ENCODE peak calls at places on chromosomes 7 and 10, in seven cellular contexts. D is A549, N is stomach, F is suprapubic skin, K is H1, Z is transverse colon, L is K562. E is an unnamed sample.

GRCh38 chr7:33536398-33536797 is 368.9 kb upstream of the BMPER start:
- DNase-seq in D (no peak), N (no peak), F (no peak), K (no peak), Z (no peak), L (no peak), E (no peak)

GRCh38 chr10:21077681-21078080 is 180.6 kb upstream of the NEBL start:
- DNase-seq in D (no peak), N (no peak), F (no peak), K (no peak), Z (no peak), L (no peak), E (no peak)

GRCh38 chr7:32535303-32535702 is 40.0 kb downstream of the AVL9 start:
- DNase-seq in D (no peak), N (no peak), F (no peak), K (no peak), Z (no peak), L (no peak), E (no peak)

GRCh38 chr7:155986497-155987160 is 174.4 kb upstream of the SHH start:
- DNase-seq in D (no peak), N (no peak), F (peak; percentile 32), K (no peak), Z (no peak), L (no peak), E (no peak)

GRCh38 chr10:71698737-71699136 is 20.8 kb downstream of the C10orf105 start:
- DNase-seq in D (no peak), N (no peak), F (no peak), K (no peak), Z (no peak), L (no peak), E (no peak)

GRCh38 chr10:4596951-4597350 is 229.1 kb upstream of the AKR1E2 start:
- DNase-seq in D (no peak), N (no peak), F (no peak), K (no peak), Z (no peak), L (no peak), E (no peak)

GRCh38 chr7:44966731-44967538 is 11.9 kb downstream of the MYO1G start:
- DNase-seq in D (no peak), N (no peak), F (peak; percentile 38), K (no peak), Z (no peak), L (peak; percentile 52), E (no peak)

GRCh38 chr10:60382946-60383681 is 6.6 kb downstream of the ANK3 start:
- DNase-seq in D (no peak), N (no peak), F (no peak), K (no peak), Z (no peak), L (no peak), E (no peak)

GRCh38 chr10:114697061-114697598 is 39.1 kb upstream of the ABLIM1 start:
- DNase-seq in D (no peak), N (no peak), F (no peak), K (no peak), Z (no peak), L (no peak), E (no peak)

GRCh38 chr7:106039486-106040060 is 72.5 kb downstream of the SYPL1 start:
- DNase-seq in D (no peak), N (no peak), F (no peak), K (no peak), Z (peak; percentile 26), L (no peak), E (peak; percentile 85)

GRCh38 chr7:157056246-157056645 is 45.8 kb upstream of the MNX1 start:
- DNase-seq in D (no peak), N (no peak), F (peak; percentile 24), K (no peak), Z (no peak), L (peak; percentile 71), E (no peak)

GRCh38 chr7:1611708-1612241 is 41.9 kb upstream of the PSMG3 start:
- DNase-seq in D (peak; percentile 32), N (no peak), F (no peak), K (no peak), Z (no peak), L (no peak), E (no peak)

GRCh38 chr7:105963038-105963667 is at the start of gene CDHR3:
- DNase-seq in D (no peak), N (peak; percentile 72), F (no peak), K (no peak), Z (no peak), L (no peak), E (no peak)

GRCh38 chr10:129719889-129720590 is 244.0 kb downstream of the EBF3 start:
- DNase-seq in D (no peak), N (no peak), F (no peak), K (no peak), Z (no peak), L (no peak), E (no peak)

GRCh38 chr10:1044964-1045363 is 4.0 kb downstream of the IDI1 start:
- DNase-seq in D (no peak), N (no peak), F (no peak), K (no peak), Z (no peak), L (no peak), E (no peak)

GRCh38 chr7:96855691-96856090 is 146.0 kb upstream of the SEM1 start:
- DNase-seq in D (no peak), N (no peak), F (no peak), K (no peak), Z (no peak), L (no peak), E (no peak)

GRCh38 chr10:31083765-31084184 is 52.1 kb upstream of the ZNF438 start:
- DNase-seq in D (peak; percentile 51), N (peak; percentile 32), F (no peak), K (peak; percentile 31), Z (peak; percentile 32), L (peak; percentile 31), E (no peak)

GRCh38 chr10:51083280-51083986 is 9.1 kb downstream of the PRKG1 start:
- DNase-seq in D (no peak), N (no peak), F (no peak), K (no peak), Z (no peak), L (no peak), E (no peak)

GRCh38 chr10:129511758-129512157 is 44.7 kb downstream of the MGMT start:
- DNase-seq in D (no peak), N (no peak), F (no peak), K (no peak), Z (no peak), L (no peak), E (no peak)

GRCh38 chr10:482036-482435 is 207.4 kb downstream of the DIP2C start:
- DNase-seq in D (no peak), N (no peak), F (no peak), K (no peak), Z (no peak), L (no peak), E (no peak)

GRCh38 chr10:70379581-70380176 is 2.7 kb downstream of the LRRC20 start:
- DNase-seq in D (no peak), N (no peak), F (no peak), K (no peak), Z (no peak), L (peak; percentile 83), E (no peak)

GRCh38 chr10:62638062-62638477 is 166.4 kb upstream of the ADO start:
- DNase-seq in D (no peak), N (no peak), F (no peak), K (no peak), Z (no peak), L (no peak), E (peak; percentile 26)

GRCh38 chr7:5337047-5337446 is 54.3 kb downstream of the SLC29A4 start:
- DNase-seq in D (no peak), N (no peak), F (no peak), K (no peak), Z (no peak), L (no peak), E (no peak)

GRCh38 chr10:65358565-65358964 is 1567.3 kb upstream of the LRRTM3 start:
- DNase-seq in D (no peak), N (no peak), F (no peak), K (no peak), Z (no peak), L (no peak), E (peak; percentile 31)

GRCh38 chr7:110830778-110831177 is 260.1 kb upstream of the LRRN3 start:
- DNase-seq in D (no peak), N (no peak), F (no peak), K (no peak), Z (no peak), L (no peak), E (no peak)

GRCh38 chr7:155597753-155598140 is 46.7 kb upstream of the RBM33 start:
- DNase-seq in D (no peak), N (peak; percentile 29), F (no peak), K (no peak), Z (no peak), L (no peak), E (no peak)

GRCh38 chr7:93115796-93116195 is 2.0 kb downstream of the SAMD9 start:
- DNase-seq in D (peak; percentile 21), N (no peak), F (no peak), K (no peak), Z (no peak), L (peak; percentile 13), E (no peak)

GRCh38 chr10:6279540-6280267 is 77.0 kb downstream of the PFKFB3 start:
- DNase-seq in D (peak; percentile 84), N (peak; percentile 57), F (no peak), K (peak; percentile 51), Z (no peak), L (no peak), E (no peak)
- TF ChIP-seq EP300 in D (peak; percentile 98), N (no peak), F (no peak), K (no peak), Z (no peak), L (no peak), E (no peak)

DNA sequence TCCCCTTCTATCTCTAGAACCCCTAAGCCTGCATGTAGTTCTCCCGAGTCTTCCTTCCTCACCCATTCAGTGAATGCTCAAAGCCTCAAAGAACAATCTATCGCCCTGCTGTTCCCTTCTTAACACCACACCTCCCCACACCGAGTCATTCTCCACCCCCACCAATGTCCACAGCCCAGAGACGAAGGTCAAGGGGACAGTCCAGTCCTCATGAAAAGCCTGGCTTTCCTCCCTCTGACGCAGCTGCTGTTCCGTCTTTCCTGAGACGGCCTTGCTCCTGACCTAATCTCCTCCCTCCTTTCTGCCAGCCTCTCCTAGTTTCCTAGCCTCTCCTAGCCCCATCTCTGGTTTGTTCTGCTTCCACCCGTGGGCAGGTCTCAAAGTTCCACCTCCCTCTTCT is 9.2 kb downstream of the MOSPD3 start:
- DNase-seq in D (no peak), N (no peak), F (no peak), K (no peak), Z (no peak), L (no peak), E (no peak)
- TF ChIP-seq EP300 in D (no peak), N (no peak), F (no peak), K (no peak), Z (no peak), L (no peak), E (no peak)

GRCh38 chr7:129122751-129123516 is 21.6 kb upstream of the TSPAN33 start:
- DNase-seq in D (no peak), N (no peak), F (no peak), K (no peak), Z (no peak), L (no peak), E (no peak)
- TF ChIP-seq EP300 in D (no peak), N (no peak), F (no peak), K (no peak), Z (no peak), L (no peak), E (no peak)

DNA sequence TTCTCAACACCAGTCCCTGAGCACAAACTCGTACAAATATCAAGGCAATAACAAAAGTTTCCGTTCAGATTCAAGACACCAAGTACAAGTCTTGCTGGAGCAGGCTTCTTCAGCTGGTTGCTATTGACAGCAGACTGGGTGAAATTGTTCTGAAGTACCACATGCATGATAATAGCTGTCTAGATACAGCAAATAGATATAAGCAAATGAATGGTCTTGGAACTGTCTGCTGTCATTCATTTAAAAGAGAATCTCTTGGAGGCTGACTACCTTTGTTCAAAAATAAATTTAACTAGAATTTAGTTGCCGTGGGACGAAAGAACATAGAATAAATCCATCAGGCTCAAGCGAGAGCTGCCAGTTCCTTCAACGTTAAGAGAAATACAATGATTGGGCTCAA is 35.5 kb downstream of the SORCS1 start:
- DNase-seq in D (no peak), N (no peak), F (no peak), K (no peak), Z (no peak), L (no peak), E (no peak)
- TF ChIP-seq EP300 in D (no peak), N (no peak), F (no peak), K (no peak), Z (no peak), L (no peak), E (no peak)

E was measured in ovary.